ENCODE peak calls at places on chromosomes 7 and 10, in eight cellular contexts. M is GM20000, C is AG08395, K is SW 1271, Q is fibroblast of gingiva, N is ACHN, L is COR-L47, B is EL. D is an unnamed sample.

GRCh38 chr7:131581241-131582157 is 25.1 kb upstream of the PODXL start:
- DNase-seq in M (no peak), C (no peak), K (no peak), Q (no peak), N (no peak), L (no peak), B (no peak), D (no peak)

GRCh38 chr7:110186334-110186733 is 904.6 kb upstream of the LRRN3 start:
- DNase-seq in M (no peak), C (no peak), K (no peak), Q (no peak), N (no peak), L (no peak), B (no peak), D (no peak)

GRCh38 chr7:44917465-44917864 is 32.1 kb upstream of the PURB start:
- DNase-seq in M (no peak), C (no peak), K (no peak), Q (no peak), N (no peak), L (no peak), B (no peak), D (no peak)

GRCh38 chr7:92790987-92791386 is 45.4 kb downstream of the CDK6 start:
- DNase-seq in M (no peak), C (peak), K (peak), Q (peak), N (peak), L (no peak), B (peak), D (no peak)

GRCh38 chr10:14282271-14282670 is 48.5 kb downstream of the FRMD4A start:
- DNase-seq in M (no peak), C (no peak), K (no peak), Q (no peak), N (no peak), L (no peak), B (peak), D (no peak)

GRCh38 chr7:135817576-135817975 is 69.0 kb upstream of the FAM180A start:
- DNase-seq in M (no peak), C (no peak), K (no peak), Q (no peak), N (no peak), L (no peak), B (no peak), D (no peak)

GRCh38 chr10:28410420-28411135 is 107.7 kb upstream of the MPP7 start:
- DNase-seq in M (no peak), C (no peak), K (peak), Q (no peak), N (no peak), L (no peak), B (no peak), D (no peak)

GRCh38 chr10:103696411-103697145 is 158.8 kb downstream of the SH3PXD2A start:
- DNase-seq in M (peak), C (peak), K (peak), Q (peak), N (peak), L (no peak), B (peak), D (no peak)

GRCh38 chr10:101829561-101830315 is 11.5 kb upstream of the OGA start:
- DNase-seq in M (peak), C (peak), K (no peak), Q (no peak), N (no peak), L (peak), B (no peak), D (no peak)

D was measured in GF-D8.